ENCODE peak calls at places on chromosomes 2 and 18, in ten cellular contexts. One of them, this sample, is unnamed.

GRCh38 chr18:79912994-79913831 is 38.2 kb downstream of the SLC66A2 start:
- DNase-seq in fibroblast of villous mesenchyme: no peak
- DNase-seq in AG04450: no peak
- DNase-seq in right lobe of liver: no peak
- DNase-seq in CD8-positive, alpha-beta memory T cell: no peak
- DNase-seq in fibroblast of lung: no peak
- DNase-seq in SJSA1: peak; percentile 39
- DNase-seq in IMR-90: no peak
- DNase-seq in adrenal gland: peak; percentile 18
- DNase-seq in pancreas: no peak
- DNase-seq in this sample: no peak

GRCh38 chr18:9283789-9284188 is 50.8 kb upstream of the TWSG1 start:
- DNase-seq in fibroblast of villous mesenchyme: peak; percentile 29
- DNase-seq in AG04450: no peak
- DNase-seq in right lobe of liver: no peak
- DNase-seq in CD8-positive, alpha-beta memory T cell: no peak
- DNase-seq in fibroblast of lung: peak; percentile 29
- DNase-seq in SJSA1: no peak
- DNase-seq in IMR-90: peak; percentile 42
- DNase-seq in adrenal gland: no peak
- DNase-seq in pancreas: no peak
- DNase-seq in this sample: no peak

GRCh38 chr2:160836755-160837154 is 323.5 kb upstream of the TANK start:
- DNase-seq in fibroblast of villous mesenchyme: peak; percentile 86
- DNase-seq in AG04450: peak; percentile 90
- DNase-seq in right lobe of liver: no peak
- DNase-seq in CD8-positive, alpha-beta memory T cell: no peak
- DNase-seq in fibroblast of lung: peak; percentile 88
- DNase-seq in SJSA1: peak; percentile 71
- DNase-seq in IMR-90: peak; percentile 96
- DNase-seq in adrenal gland: no peak
- DNase-seq in pancreas: no peak
- DNase-seq in this sample: peak; percentile 90

GRCh38 chr18:79530821-79531220 is 135.1 kb downstream of the NFATC1 start:
- DNase-seq in fibroblast of villous mesenchyme: no peak
- DNase-seq in AG04450: no peak
- DNase-seq in right lobe of liver: no peak
- DNase-seq in CD8-positive, alpha-beta memory T cell: no peak
- DNase-seq in fibroblast of lung: no peak
- DNase-seq in SJSA1: no peak
- DNase-seq in IMR-90: no peak
- DNase-seq in adrenal gland: no peak
- DNase-seq in pancreas: no peak
- DNase-seq in this sample: no peak

GRCh38 chr18:23173912-23174311 is 38.6 kb downstream of the CABLES1 start:
- DNase-seq in fibroblast of villous mesenchyme: no peak
- DNase-seq in AG04450: no peak
- DNase-seq in right lobe of liver: no peak
- DNase-seq in CD8-positive, alpha-beta memory T cell: no peak
- DNase-seq in fibroblast of lung: no peak
- DNase-seq in SJSA1: no peak
- DNase-seq in IMR-90: no peak
- DNase-seq in adrenal gland: no peak
- DNase-seq in pancreas: no peak
- DNase-seq in this sample: no peak

GRCh38 chr18:33517950-33518349 is 60.1 kb upstream of the ASXL3 start:
- DNase-seq in fibroblast of villous mesenchyme: no peak
- DNase-seq in AG04450: no peak
- DNase-seq in right lobe of liver: no peak
- DNase-seq in CD8-positive, alpha-beta memory T cell: no peak
- DNase-seq in fibroblast of lung: no peak
- DNase-seq in SJSA1: no peak
- DNase-seq in IMR-90: no peak
- DNase-seq in adrenal gland: no peak
- DNase-seq in pancreas: no peak
- DNase-seq in this sample: no peak

GRCh38 chr2:128367601-128368359 is 49.1 kb upstream of the HS6ST1 start:
- DNase-seq in fibroblast of villous mesenchyme: no peak
- DNase-seq in AG04450: no peak
- DNase-seq in right lobe of liver: no peak
- DNase-seq in CD8-positive, alpha-beta memory T cell: no peak
- DNase-seq in fibroblast of lung: no peak
- DNase-seq in SJSA1: peak; percentile 42
- DNase-seq in IMR-90: no peak
- DNase-seq in adrenal gland: no peak
- DNase-seq in pancreas: no peak
- DNase-seq in this sample: no peak

GRCh38 chr2:165889158-165889557 is 64.4 kb downstream of the TTC21B start:
- DNase-seq in fibroblast of villous mesenchyme: no peak
- DNase-seq in AG04450: no peak
- DNase-seq in right lobe of liver: no peak
- DNase-seq in CD8-positive, alpha-beta memory T cell: no peak
- DNase-seq in fibroblast of lung: no peak
- DNase-seq in SJSA1: no peak
- DNase-seq in IMR-90: no peak
- DNase-seq in adrenal gland: no peak
- DNase-seq in pancreas: no peak
- DNase-seq in this sample: no peak

GRCh38 chr18:61580061-61580460 is 246.8 kb downstream of the CDH20 start:
- DNase-seq in fibroblast of villous mesenchyme: peak; percentile 28
- DNase-seq in AG04450: no peak
- DNase-seq in right lobe of liver: no peak
- DNase-seq in CD8-positive, alpha-beta memory T cell: no peak
- DNase-seq in fibroblast of lung: no peak
- DNase-seq in SJSA1: no peak
- DNase-seq in IMR-90: no peak
- DNase-seq in adrenal gland: no peak
- DNase-seq in pancreas: no peak
- DNase-seq in this sample: no peak

GRCh38 chr2:20516291-20516645 is 69.4 kb downstream of the RHOB start:
- DNase-seq in fibroblast of villous mesenchyme: no peak
- DNase-seq in AG04450: no peak
- DNase-seq in right lobe of liver: no peak
- DNase-seq in CD8-positive, alpha-beta memory T cell: no peak
- DNase-seq in fibroblast of lung: no peak
- DNase-seq in SJSA1: no peak
- DNase-seq in IMR-90: no peak
- DNase-seq in adrenal gland: no peak
- DNase-seq in pancreas: no peak
- DNase-seq in this sample: no peak

GRCh38 chr2:230326453-230327417 is at the start of gene SP140L:
- DNase-seq in fibroblast of villous mesenchyme: peak; percentile 88
- DNase-seq in AG04450: peak; percentile 42
- DNase-seq in right lobe of liver: peak; percentile 89
- DNase-seq in CD8-positive, alpha-beta memory T cell: peak; percentile 71
- DNase-seq in fibroblast of lung: peak; percentile 85
- DNase-seq in SJSA1: peak; percentile 83
- DNase-seq in IMR-90: peak; percentile 84
- DNase-seq in adrenal gland: peak; percentile 83
- DNase-seq in pancreas: peak; percentile 55
- DNase-seq in this sample: peak; percentile 86

GRCh38 chr2:10890706-10891270 is 20.9 kb upstream of the KCNF1 start:
- DNase-seq in fibroblast of villous mesenchyme: no peak
- DNase-seq in AG04450: no peak
- DNase-seq in right lobe of liver: no peak
- DNase-seq in CD8-positive, alpha-beta memory T cell: no peak
- DNase-seq in fibroblast of lung: no peak
- DNase-seq in SJSA1: no peak
- DNase-seq in IMR-90: no peak
- DNase-seq in adrenal gland: no peak
- DNase-seq in pancreas: no peak
- DNase-seq in this sample: no peak

GRCh38 chr2:212595036-212595654 is 56.5 kb upstream of the ERBB4 start:
- DNase-seq in fibroblast of villous mesenchyme: peak; percentile 12
- DNase-seq in AG04450: no peak
- DNase-seq in right lobe of liver: no peak
- DNase-seq in CD8-positive, alpha-beta memory T cell: no peak
- DNase-seq in fibroblast of lung: peak; percentile 46
- DNase-seq in SJSA1: no peak
- DNase-seq in IMR-90: peak; percentile 46
- DNase-seq in adrenal gland: no peak
- DNase-seq in pancreas: no peak
- DNase-seq in this sample: peak; percentile 51

GRCh38 chr2:177551989-177552413 is 159.4 kb downstream of the AGPS start:
- DNase-seq in fibroblast of villous mesenchyme: no peak
- DNase-seq in AG04450: no peak
- DNase-seq in right lobe of liver: peak; percentile 58
- DNase-seq in CD8-positive, alpha-beta memory T cell: no peak
- DNase-seq in fibroblast of lung: no peak
- DNase-seq in SJSA1: no peak
- DNase-seq in IMR-90: no peak
- DNase-seq in adrenal gland: peak; percentile 39
- DNase-seq in pancreas: peak; percentile 92
- DNase-seq in this sample: no peak

GRCh38 chr18:53153281-53153680 is 813.3 kb downstream of the DCC start:
- DNase-seq in fibroblast of villous mesenchyme: no peak
- DNase-seq in AG04450: no peak
- DNase-seq in right lobe of liver: no peak
- DNase-seq in CD8-positive, alpha-beta memory T cell: no peak
- DNase-seq in fibroblast of lung: no peak
- DNase-seq in SJSA1: no peak
- DNase-seq in IMR-90: no peak
- DNase-seq in adrenal gland: peak; percentile 22
- DNase-seq in pancreas: no peak
- DNase-seq in this sample: no peak

DNA sequence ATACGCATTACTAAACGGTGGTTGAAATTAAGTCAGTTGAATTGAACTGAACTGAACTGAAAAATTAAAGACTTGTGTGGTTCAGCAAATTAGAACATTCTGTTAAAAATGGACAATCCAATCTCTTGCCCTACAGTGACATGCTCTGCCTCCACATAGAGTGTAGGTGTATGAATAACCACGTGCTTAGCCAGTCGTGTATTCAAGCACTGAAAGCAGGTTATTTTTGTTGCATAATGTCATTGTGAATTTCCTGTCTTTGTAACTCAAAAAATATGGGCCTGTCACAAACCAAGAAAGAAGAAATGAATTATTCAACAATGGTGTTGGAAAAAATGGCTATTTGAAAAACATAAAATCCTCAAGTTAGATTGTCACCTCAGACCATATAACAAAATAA is 440.9 kb downstream of the TXNL1 start:
- DNase-seq in fibroblast of villous mesenchyme: no peak
- DNase-seq in AG04450: no peak
- DNase-seq in right lobe of liver: no peak
- DNase-seq in CD8-positive, alpha-beta memory T cell: no peak
- DNase-seq in fibroblast of lung: no peak
- DNase-seq in SJSA1: no peak
- DNase-seq in IMR-90: no peak
- DNase-seq in adrenal gland: no peak
- DNase-seq in pancreas: no peak
- DNase-seq in this sample: no peak
- H3K4me3 ChIP-seq in fibroblast of villous mesenchyme: no peak overlapping the region
- H3K4me3 ChIP-seq in AG04450: no peak overlapping the region
- H3K4me3 ChIP-seq in right lobe of liver: no peak overlapping the region
- H3K4me3 ChIP-seq in CD8-positive, alpha-beta memory T cell: no peak overlapping the region
- H3K4me3 ChIP-seq in fibroblast of lung: no peak overlapping the region
- H3K4me3 ChIP-seq in SJSA1: no peak overlapping the region
- H3K4me3 ChIP-seq in IMR-90: no peak overlapping the region
- H3K4me3 ChIP-seq in adrenal gland: no peak overlapping the region
- H3K4me3 ChIP-seq in pancreas: no peak overlapping the region
- H3K4me3 ChIP-seq in this sample: no peak overlapping the region

DNA sequence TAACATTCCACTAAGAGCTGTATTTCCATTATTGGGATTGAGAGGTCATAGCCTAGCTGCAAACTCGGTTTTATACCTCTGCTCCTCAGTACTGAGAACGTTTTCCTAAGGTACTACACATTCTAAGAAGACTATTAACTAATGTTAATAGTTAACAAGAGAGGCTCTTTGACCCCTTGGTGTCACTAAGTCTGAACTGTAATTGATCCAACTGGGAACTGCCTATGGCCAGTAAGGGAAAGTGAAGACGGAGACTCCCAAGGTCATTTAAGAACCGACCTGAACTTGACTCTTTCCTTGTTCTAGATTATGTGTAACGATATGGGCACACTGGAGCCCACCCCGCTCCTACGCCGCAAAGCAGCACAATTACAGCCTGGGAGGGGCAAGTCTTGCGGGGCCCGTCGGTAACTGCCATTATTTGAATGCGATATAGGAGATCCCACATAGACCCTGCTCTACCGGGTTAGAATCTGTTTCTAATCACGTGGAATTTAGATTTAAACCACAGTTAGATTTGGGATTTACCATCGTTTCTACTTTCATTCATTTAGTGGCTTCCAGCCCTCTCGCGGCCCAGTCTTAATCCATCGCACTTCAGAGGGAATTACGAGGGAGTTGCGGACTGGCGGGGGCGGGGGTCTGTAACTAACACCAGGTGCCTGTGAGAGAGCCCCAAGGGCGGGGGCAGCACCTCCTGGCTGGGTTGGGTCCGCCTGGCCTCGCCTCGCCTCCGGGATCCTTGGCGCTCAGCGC is 84.1 kb upstream of the EPB41L3 start:
- DNase-seq in fibroblast of villous mesenchyme: no peak
- DNase-seq in AG04450: no peak
- DNase-seq in right lobe of liver: no peak
- DNase-seq in CD8-positive, alpha-beta memory T cell: no peak
- DNase-seq in fibroblast of lung: peak; percentile 1
- DNase-seq in SJSA1: no peak
- DNase-seq in IMR-90: no peak
- DNase-seq in adrenal gland: no peak
- DNase-seq in pancreas: no peak
- DNase-seq in this sample: no peak
- H3K4me3 ChIP-seq in fibroblast of villous mesenchyme: peak overlapping the region; percentile 35
- H3K4me3 ChIP-seq in AG04450: peak overlapping the region; percentile 67
- H3K4me3 ChIP-seq in right lobe of liver: peak overlapping the region; percentile 53
- H3K4me3 ChIP-seq in CD8-positive, alpha-beta memory T cell: no peak overlapping the region
- H3K4me3 ChIP-seq in fibroblast of lung: peak overlapping the region; percentile 43
- H3K4me3 ChIP-seq in SJSA1: peak overlapping the region; percentile 41
- H3K4me3 ChIP-seq in IMR-90: peak overlapping the region; percentile 60
- H3K4me3 ChIP-seq in adrenal gland: peak overlapping the region; percentile 65
- H3K4me3 ChIP-seq in pancreas: peak overlapping the region; percentile 40
- H3K4me3 ChIP-seq in this sample: peak overlapping the region; percentile 62

DNA sequence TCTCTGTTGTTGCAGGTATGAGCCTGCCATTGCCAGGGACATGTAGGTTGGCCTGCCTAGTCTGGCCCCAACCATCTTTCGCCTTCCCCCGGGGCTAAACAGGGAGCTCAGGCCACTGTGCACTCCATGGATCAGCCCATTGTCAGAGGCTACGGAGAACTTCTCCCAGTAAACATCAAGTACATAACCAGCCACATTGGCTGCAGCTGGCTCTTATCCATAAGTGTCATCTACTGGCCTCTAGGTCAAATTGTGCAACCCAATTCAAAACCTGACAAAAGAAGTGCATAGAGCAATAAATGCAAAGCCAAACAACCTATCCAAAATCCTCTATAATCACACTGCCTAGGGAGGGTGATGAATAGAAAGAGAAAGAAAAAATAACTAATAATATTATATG is 418.1 kb upstream of the DCC start:
- DNase-seq in fibroblast of villous mesenchyme: no peak
- DNase-seq in AG04450: no peak
- DNase-seq in right lobe of liver: peak; percentile 22
- DNase-seq in CD8-positive, alpha-beta memory T cell: no peak
- DNase-seq in fibroblast of lung: no peak
- DNase-seq in SJSA1: no peak
- DNase-seq in IMR-90: no peak
- DNase-seq in adrenal gland: no peak
- DNase-seq in pancreas: no peak
- DNase-seq in this sample: no peak
- H3K4me3 ChIP-seq in fibroblast of villous mesenchyme: no peak overlapping the region
- H3K4me3 ChIP-seq in AG04450: no peak overlapping the region
- H3K4me3 ChIP-seq in right lobe of liver: no peak overlapping the region
- H3K4me3 ChIP-seq in CD8-positive, alpha-beta memory T cell: no peak overlapping the region
- H3K4me3 ChIP-seq in fibroblast of lung: no peak overlapping the region
- H3K4me3 ChIP-seq in SJSA1: no peak overlapping the region
- H3K4me3 ChIP-seq in IMR-90: no peak overlapping the region
- H3K4me3 ChIP-seq in adrenal gland: no peak overlapping the region
- H3K4me3 ChIP-seq in pancreas: no peak overlapping the region
- H3K4me3 ChIP-seq in this sample: no peak overlapping the region

GRCh38 chr2:285990-286389 is 1.9 kb downstream of the ALKAL2 start:
- DNase-seq in fibroblast of villous mesenchyme: no peak
- DNase-seq in AG04450: no peak
- DNase-seq in right lobe of liver: no peak
- DNase-seq in CD8-positive, alpha-beta memory T cell: no peak
- DNase-seq in fibroblast of lung: no peak
- DNase-seq in SJSA1: no peak
- DNase-seq in IMR-90: no peak
- DNase-seq in adrenal gland: no peak
- DNase-seq in pancreas: no peak
- DNase-seq in this sample: no peak
- H3K4me3 ChIP-seq in fibroblast of villous mesenchyme: no peak overlapping the region
- H3K4me3 ChIP-seq in AG04450: no peak overlapping the region
- H3K4me3 ChIP-seq in right lobe of liver: no peak overlapping the region
- H3K4me3 ChIP-seq in CD8-positive, alpha-beta memory T cell: no peak overlapping the region
- H3K4me3 ChIP-seq in fibroblast of lung: no peak overlapping the region
- H3K4me3 ChIP-seq in SJSA1: no peak overlapping the region
- H3K4me3 ChIP-seq in IMR-90: no peak overlapping the region
- H3K4me3 ChIP-seq in adrenal gland: no peak overlapping the region
- H3K4me3 ChIP-seq in pancreas: peak overlapping the region; percentile 49
- H3K4me3 ChIP-seq in this sample: no peak overlapping the region